ENCODE peak calls at places on chromosome 20, in six cellular contexts. S is Peyer's patch, K is tibial nerve, M is adrenal gland, N is A549, F is breast epithelium. Q is an unnamed sample.

GRCh38 chr20:63223121-63223825 is 7.3 kb upstream of the YTHDF1 start:
- DNase-seq in F (no peak), S (no peak), M (peak; percentile 35), N (peak; percentile 62), K (no peak), Q (peak; percentile 39)

GRCh38 chr20:62831361-62831788 is 14.5 kb downstream of the COL9A3 start:
- DNase-seq in S (peak; percentile 73), N (no peak), K (no peak), F (no peak), M (no peak), Q (peak; percentile 62)

GRCh38 chr20:20953738-20954657 is 152.2 kb downstream of the LINC00237 start:
- DNase-seq in F (no peak), M (no peak), S (no peak), K (no peak), N (no peak), Q (no peak)

GRCh38 chr20:13101276-13101675 is 92.5 kb downstream of the SPTLC3 start:
- DNase-seq in F (no peak), S (no peak), M (no peak), N (no peak), K (no peak), Q (no peak)

GRCh38 chr20:46144626-46145025 is 26.5 kb downstream of the CD40 start:
- DNase-seq in M (no peak), N (no peak), F (no peak), K (no peak), S (no peak), Q (peak; percentile 52)

GRCh38 chr20:46552460-46553420 is 2.3 kb upstream of the OCSTAMP start:
- DNase-seq in N (no peak), K (no peak), F (no peak), M (no peak), S (no peak), Q (no peak)

GRCh38 chr20:49699200-49699992 is 14.3 kb downstream of the B4GALT5 start:
- DNase-seq in K (no peak), S (no peak), M (peak; percentile 30), N (peak; percentile 74), F (no peak), Q (no peak)

GRCh38 chr20:47489448-47489872 is 12.2 kb upstream of the NCOA3 start:
- DNase-seq in N (no peak), K (no peak), M (no peak), S (no peak), F (no peak), Q (no peak)

GRCh38 chr20:58573257-58573656 is 58.1 kb upstream of the APCDD1L start:
- DNase-seq in M (no peak), S (no peak), K (no peak), F (no peak), N (no peak), Q (no peak)

GRCh38 chr20:58629213-58629575 is 21.9 kb upstream of the STX16 start:
- DNase-seq in F (no peak), N (no peak), K (no peak), M (no peak), S (peak; percentile 2), Q (no peak)

GRCh38 chr20:41183391-41183790 is 46.0 kb downstream of the PLCG1 start:
- DNase-seq in N (no peak), M (no peak), S (no peak), K (no peak), F (no peak), Q (no peak)

GRCh38 chr20:10508060-10508459 is 73.0 kb downstream of the SLX4IP start:
- DNase-seq in M (peak; percentile 64), N (no peak), K (no peak), S (no peak), F (no peak), Q (peak; percentile 33)

GRCh38 chr20:44765091-44765490 is 19.4 kb downstream of the KCNK15 start:
- DNase-seq in K (no peak), S (no peak), M (no peak), F (no peak), N (no peak), Q (no peak)

GRCh38 chr20:17941087-17941825 is 27.3 kb downstream of the SNX5 start:
- DNase-seq in N (no peak), S (no peak), F (no peak), M (no peak), K (no peak), Q (no peak)
- TF ChIP-seq POLR2A in N (no peak), S (no peak), F (no peak), M (no peak), K (no peak), Q (no peak)

GRCh38 chr20:3798405-3798768 is 2.3 kb downstream of the CDC25B start:
- DNase-seq in K (no peak), M (no peak), N (no peak), S (no peak), F (no peak), Q (no peak)

GRCh38 chr20:3796477-3797225 is 541 bp downstream of the CDC25B start:
- DNase-seq in M (no peak), F (no peak), S (no peak), N (no peak), K (no peak), Q (no peak)

GRCh38 chr20:3795511-3796468 is at the start of gene CDC25B:
- DNase-seq in N (peak; percentile 96), K (peak; percentile 96), F (peak; percentile 95), M (peak; percentile 95), S (peak; percentile 95), Q (peak; percentile 96)

GRCh38 chr20:3797592-3798404 is 1.7 kb downstream of the CDC25B start:
- DNase-seq in K (no peak), S (no peak), N (no peak), M (no peak), F (no peak), Q (no peak)

GRCh38 chr20:3797226-3797545 is 1.1 kb downstream of the CDC25B start:
- DNase-seq in F (no peak), S (no peak), K (no peak), M (no peak), N (no peak), Q (no peak)
- H3K4me3 ChIP-seq in F (peak overlapping the region; percentile 69), S (peak overlapping the region; percentile 85), K (peak overlapping the region; percentile 64), M (no peak overlapping the region), N (peak overlapping the region; percentile 84), Q (peak overlapping the region; percentile 6)

DNA sequence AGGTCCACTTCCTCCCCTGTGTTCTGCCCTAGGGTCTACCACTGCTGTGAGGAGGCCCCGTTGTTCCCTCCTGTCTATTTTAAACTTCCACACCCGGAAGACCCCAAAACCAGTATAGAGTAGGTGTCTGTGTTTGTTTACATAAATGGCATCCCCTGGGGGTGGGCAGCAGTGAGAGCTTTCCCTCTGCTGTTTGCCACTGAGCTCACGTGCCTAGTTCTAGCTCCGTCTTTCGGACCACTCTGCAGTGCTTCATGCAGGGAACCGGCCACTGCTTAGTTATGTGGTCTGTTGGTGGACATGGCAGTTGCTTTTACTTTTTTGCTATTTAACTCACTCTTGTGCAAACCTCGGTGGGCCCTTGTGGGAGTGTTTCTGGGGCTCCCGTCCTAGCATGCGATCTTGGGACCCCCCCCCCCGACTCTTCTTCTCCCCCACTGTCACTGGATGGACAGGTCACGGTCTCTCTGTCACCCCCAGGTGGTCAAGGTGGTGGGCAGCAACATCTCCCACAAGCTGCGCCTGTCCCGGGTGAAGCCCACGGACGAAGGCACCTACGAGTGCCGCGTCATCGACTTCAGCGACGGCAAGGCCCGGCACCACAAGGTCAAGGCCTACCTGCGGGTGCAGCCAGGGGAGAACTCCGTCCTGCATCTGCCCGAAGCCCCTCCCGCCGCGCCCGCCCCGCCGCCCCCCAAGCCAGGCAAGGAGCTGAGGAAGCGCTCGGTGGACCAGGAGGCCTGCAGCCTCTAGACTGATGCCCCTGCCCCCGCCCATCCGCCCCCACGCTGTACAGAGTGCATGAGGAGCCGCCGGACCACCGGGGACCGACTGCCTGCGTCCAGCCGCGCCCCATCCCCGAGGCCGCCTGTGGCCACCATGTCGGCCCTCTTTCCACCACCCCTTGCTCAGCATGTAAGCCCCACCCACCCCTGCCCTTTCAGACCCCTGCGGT is 40.9 kb downstream of the VSTM2L start:
- DNase-seq in F (peak; percentile 36), M (no peak), N (no peak), S (no peak), K (no peak), Q (no peak)
- H3K27ac ChIP-seq in F (no peak overlapping the region), M (no peak overlapping the region), N (no peak overlapping the region), S (no peak overlapping the region), K (no peak overlapping the region), Q (no peak overlapping the region)

GRCh38 chr20:36528875-36529425 is 12.4 kb upstream of the MYL9 start:
- DNase-seq in N (no peak), S (peak; percentile 38), K (no peak), F (no peak), M (no peak), Q (no peak)
- TF ChIP-seq POLR2A in N (no peak), S (no peak), K (no peak), F (no peak), M (no peak), Q (no peak)

GRCh38 chr20:38873050-38873581 is 53.1 kb upstream of the FAM83D start:
- DNase-seq in N (no peak), K (no peak), M (no peak), F (no peak), S (no peak), Q (no peak)

GRCh38 chr20:38871560-38871953 is 54.7 kb upstream of the FAM83D start:
- DNase-seq in N (no peak), K (no peak), S (no peak), M (no peak), F (no peak), Q (no peak)

GRCh38 chr20:38870733-38871559 is 55.3 kb upstream of the FAM83D start:
- DNase-seq in K (no peak), N (peak; percentile 58), F (no peak), M (no peak), S (no peak), Q (no peak)

GRCh38 chr20:38872036-38872435 is 54.2 kb upstream of the FAM83D start:
- DNase-seq in M (no peak), F (no peak), K (no peak), S (no peak), N (peak; percentile 38), Q (no peak)

DNA sequence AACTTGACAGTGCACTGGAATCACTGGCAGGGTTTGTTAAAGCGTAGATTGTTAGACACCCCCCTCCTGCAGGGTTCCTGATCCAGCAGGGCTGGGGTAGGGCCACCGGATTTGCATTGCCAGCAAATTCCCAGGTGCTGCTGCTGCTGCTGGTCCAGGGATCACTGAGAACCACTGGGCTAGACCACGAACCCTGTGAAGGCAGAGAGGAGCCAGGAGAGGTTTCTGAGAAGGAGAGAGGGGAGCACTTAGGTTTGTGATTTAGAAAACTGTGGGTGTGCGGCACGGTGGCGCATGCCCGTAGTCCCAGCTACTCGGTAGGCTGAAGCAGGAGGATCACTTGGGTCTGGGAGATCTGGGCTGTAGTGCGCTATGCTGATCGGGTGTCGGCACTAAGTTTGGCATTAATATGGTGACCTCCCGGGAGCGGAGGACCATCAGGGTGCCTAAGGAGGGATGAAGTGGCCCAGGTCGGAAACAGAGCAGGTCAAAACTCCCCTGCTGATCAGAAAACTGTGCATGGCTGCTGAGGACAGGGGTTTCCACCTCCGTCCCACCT is 53.6 kb upstream of the FAM83D start:
- DNase-seq in K (no peak), N (no peak), S (no peak), M (no peak), F (no peak), Q (no peak)
- H3K4me3 ChIP-seq in K (no peak overlapping the region), N (no peak overlapping the region), S (peak overlapping the region; percentile 1), M (no peak overlapping the region), F (no peak overlapping the region), Q (no peak overlapping the region)

Q was measured in thyroid gland.